ENCODE peak calls at places on chromosomes 11 and 22, in four cellular contexts. J, C, Q and D are unnamed samples.

GRCh38 chr11:76339217-76339616 is 41.7 kb downstream of the THAP12 start:
- DNase-seq in J (no peak), C (no peak), Q (no peak), D (no peak)

GRCh38 chr11:34926831-34927132 is 10.4 kb downstream of the PDHX start:
- DNase-seq in J (no peak), C (peak; percentile 76), Q (no peak), D (no peak)

GRCh38 chr11:132257861-132258260 is 887.4 kb downstream of the NTM start:
- DNase-seq in J (no peak), C (no peak), Q (no peak), D (no peak)

GRCh38 chr22:30841264-30841663 is 127.3 kb downstream of the MORC2 start:
- DNase-seq in J (no peak), C (peak; percentile 46), Q (no peak), D (no peak)

GRCh38 chr11:103110406-103110805 is 1.2 kb downstream of the DYNC2H1 start:
- DNase-seq in J (peak; percentile 12), C (peak; percentile 56), Q (no peak), D (no peak)

GRCh38 chr11:72814831-72815618 is 814 bp downstream of the ATG16L2 start:
- DNase-seq in J (peak; percentile 86), C (peak; percentile 54), Q (no peak), D (peak; percentile 71)

GRCh38 chr11:14308114-14308896 is 50.7 kb downstream of the RRAS2 start:
- DNase-seq in J (peak; percentile 66), C (peak; percentile 58), Q (no peak), D (peak; percentile 48)

GRCh38 chr22:46961591-46962290 is 199.3 kb downstream of the TBC1D22A start:
- DNase-seq in J (no peak), C (no peak), Q (no peak), D (no peak)

GRCh38 chr22:38203090-38203810 is 1.5 kb downstream of the MAFF start:
- DNase-seq in J (peak; percentile 47), C (peak; percentile 53), Q (no peak), D (peak; percentile 22)

GRCh38 chr11:55503449-55503848 is 50.8 kb upstream of the OR4C15 start:
- DNase-seq in J (no peak), C (no peak), Q (no peak), D (peak; percentile 6)

GRCh38 chr11:60348116-60348515 is 21.1 kb downstream of the MS4A6E start:
- DNase-seq in J (no peak), C (no peak), Q (no peak), D (no peak)

GRCh38 chr11:64650923-64651523 is 60.0 kb downstream of the SLC22A12 start:
- DNase-seq in J (peak; percentile 50), C (peak; percentile 19), Q (no peak), D (peak; percentile 60)

GRCh38 chr11:44979536-44980399 is 29.1 kb upstream of the TP53I11 start:
- DNase-seq in J (peak; percentile 92), C (no peak), Q (no peak), D (no peak)

GRCh38 chr11:130814440-130815073 is 101.7 kb downstream of the SNX19 start:
- DNase-seq in J (no peak), C (no peak), Q (no peak), D (no peak)

GRCh38 chr22:24601217-24602104 is 1.5 kb upstream of the GGT1 start:
- DNase-seq in J (peak; percentile 58), C (no peak), Q (no peak), D (no peak)

GRCh38 chr11:26467506-26467905 is 104.6 kb downstream of the MUC15 start:
- DNase-seq in J (no peak), C (no peak), Q (no peak), D (no peak)

GRCh38 chr11:126926376-126926791 is 74.2 kb downstream of the KIRREL3 start:
- DNase-seq in J (no peak), C (peak; percentile 70), Q (no peak), D (no peak)

GRCh38 chr11:79427126-79427525 is 13.7 kb downstream of the TENM4 start:
- DNase-seq in J (no peak), C (no peak), Q (no peak), D (no peak)

GRCh38 chr11:28833670-28834069 is 725.5 kb downstream of the METTL15 start:
- DNase-seq in J (peak; percentile 94), C (peak; percentile 99), Q (no peak), D (no peak)

GRCh38 chr22:38414009-38414395 is 41.0 kb downstream of the KCNJ4 start:
- DNase-seq in J (no peak), C (no peak), Q (no peak), D (no peak)

GRCh38 chr11:17171342-17171741 is 36.4 kb downstream of the PIK3C2A start:
- DNase-seq in J (no peak), C (peak; percentile 60), Q (no peak), D (no peak)

GRCh38 chr22:30947821-30948454 is 20.6 kb downstream of the MORC2 start:
- DNase-seq in J (peak; percentile 46), C (peak; percentile 70), Q (no peak), D (peak; percentile 15)

GRCh38 chr11:20208622-20209090 is 48.4 kb upstream of the DBX1 start:
- DNase-seq in J (no peak), C (no peak), Q (no peak), D (no peak)

GRCh38 chr11:112705148-112705547 is 256.1 kb upstream of the NCAM1 start:
- DNase-seq in J (no peak), C (no peak), Q (no peak), D (no peak)

DNA sequence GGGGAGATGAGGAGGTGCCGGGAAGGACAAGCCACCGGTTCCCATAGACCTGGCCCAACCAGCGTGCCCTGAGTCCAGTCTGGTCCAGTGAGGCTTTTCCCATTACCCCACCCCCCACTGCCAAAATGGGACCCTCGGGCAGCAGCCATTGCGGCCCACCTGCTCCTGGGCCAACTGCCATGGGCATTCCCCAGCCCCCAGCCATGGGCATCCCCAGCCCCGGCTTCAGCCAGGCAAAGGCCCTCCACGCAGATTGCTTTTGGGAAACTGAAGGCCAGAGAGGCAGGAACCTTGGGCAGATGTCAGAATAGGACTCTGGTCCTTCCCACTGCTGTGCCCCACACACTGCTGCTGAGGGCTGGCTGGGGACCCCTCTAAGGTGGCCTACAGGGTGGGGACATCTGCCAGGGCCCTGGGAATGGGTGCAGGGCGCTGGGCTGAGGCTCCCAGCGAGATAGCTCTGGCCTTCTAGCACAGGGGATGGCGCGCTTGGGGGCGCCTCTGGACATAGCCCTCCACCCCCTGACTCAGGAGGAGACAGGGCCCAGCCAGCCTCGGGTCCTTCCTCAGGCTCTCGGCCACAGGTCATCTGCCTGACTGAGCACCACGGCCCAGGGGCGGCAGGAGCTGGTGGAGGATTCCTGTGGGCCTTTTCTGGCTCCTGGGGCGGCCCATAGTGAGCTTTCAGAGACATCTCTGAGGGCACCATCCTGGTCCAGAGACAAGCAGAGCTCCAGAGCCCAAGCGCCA is 4.9 kb downstream of the PIM3 start:
- DNase-seq in J (no peak), C (no peak), Q (no peak), D (no peak)
- TF ChIP-seq ELK1 in J (no peak), C (no peak), Q (no peak), D (no peak)

GRCh38 chr11:128964463-128964930 is 21.8 kb upstream of the TP53AIP1 start:
- DNase-seq in J (no peak), C (no peak), Q (no peak), D (no peak)
- TF ChIP-seq RCOR1 in J (no peak), C (no peak), Q (no peak), D (no peak)

DNA sequence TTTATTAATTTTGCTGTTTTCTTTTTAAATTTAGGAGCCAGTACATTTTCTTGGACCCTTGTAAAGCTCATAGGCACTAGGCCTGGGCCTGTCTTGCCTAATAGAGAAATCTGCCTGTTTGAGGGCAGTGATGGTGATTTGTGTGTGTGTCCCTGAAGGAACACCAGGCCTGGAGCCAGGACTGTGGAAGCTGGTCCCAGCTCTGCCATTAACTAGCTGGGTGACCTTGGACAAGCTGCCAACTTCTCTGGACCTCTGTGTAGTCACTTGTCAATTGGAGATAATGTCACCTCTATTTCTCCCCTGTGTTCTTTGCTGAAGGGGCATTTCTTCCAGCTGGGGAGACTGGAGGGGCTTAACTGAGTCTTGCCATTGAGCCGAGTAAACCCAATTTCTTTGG is 16.0 kb upstream of the FTH1 start:
- DNase-seq in J (no peak), C (no peak), Q (no peak), D (no peak)
- TF ChIP-seq ELK1 in J (no peak), C (no peak), Q (no peak), D (no peak)

DNA sequence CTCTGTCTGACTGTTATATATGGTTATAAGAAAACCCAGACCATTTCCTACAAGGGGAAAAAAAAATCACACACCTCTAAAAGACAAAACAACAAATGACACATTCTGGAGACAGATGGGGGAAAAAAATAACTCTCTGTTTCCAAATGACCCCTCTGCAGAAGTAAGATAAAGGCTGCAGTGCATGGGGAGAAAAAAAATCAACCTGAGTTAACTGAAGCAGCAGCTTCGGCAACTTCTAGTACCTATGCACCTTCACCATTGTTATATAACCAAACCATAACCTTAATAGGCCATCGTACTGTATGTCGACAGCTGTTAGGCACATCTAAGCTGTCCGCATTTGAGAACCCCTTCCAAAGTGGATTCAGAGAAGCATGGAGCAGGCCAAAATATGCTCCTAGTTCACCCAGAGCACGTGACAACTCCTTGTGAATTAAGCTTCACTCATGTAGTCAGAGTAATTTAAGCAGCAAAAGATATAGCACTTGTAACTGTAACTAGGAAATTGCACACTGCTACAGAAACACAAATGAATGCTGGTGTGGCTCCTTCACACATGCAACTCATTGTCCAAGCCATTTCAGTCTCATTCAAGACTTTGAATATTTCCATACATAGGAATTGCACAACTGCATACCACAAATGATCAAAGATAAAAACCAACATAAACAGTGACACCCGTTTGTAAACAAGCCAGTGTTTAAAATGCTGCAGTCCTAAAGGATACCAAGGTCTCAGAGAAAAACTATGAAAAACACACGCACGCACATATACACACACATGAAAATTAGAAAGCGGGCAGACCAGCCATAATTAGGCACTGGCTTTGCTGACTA is 2.7 kb downstream of the SIK3 start:
- DNase-seq in J (no peak), C (peak; percentile 52), Q (no peak), D (no peak)
- TF ChIP-seq RCOR1 in J (no peak), C (no peak), Q (no peak), D (no peak)

GRCh38 chr11:8219257-8220021 is 44.2 kb downstream of the LMO1 start:
- DNase-seq in J (peak; percentile 70), C (peak; percentile 55), Q (no peak), D (peak; percentile 76)
- TF ChIP-seq ELK1 in J (no peak), C (no peak), Q (no peak), D (no peak)

GRCh38 chr22:26766510-26767350 is 109.3 kb downstream of the MIAT start:
- DNase-seq in J (no peak), C (no peak), Q (no peak), D (no peak)

GRCh38 chr22:26762503-26763170 is 105.2 kb downstream of the MIAT start:
- DNase-seq in J (peak; percentile 53), C (no peak), Q (no peak), D (no peak)

GRCh38 chr22:26767351-26767970 is 110.1 kb downstream of the MIAT start:
- DNase-seq in J (no peak), C (no peak), Q (no peak), D (no peak)

GRCh38 chr22:26768986-26769385 is 111.6 kb downstream of the MIAT start:
- DNase-seq in J (no peak), C (no peak), Q (no peak), D (no peak)

GRCh38 chr22:26763633-26764295 is 106.4 kb downstream of the MIAT start:
- DNase-seq in J (peak; percentile 97), C (peak; percentile 45), Q (no peak), D (no peak)
- TF ChIP-seq RCOR1 in J (no peak), C (no peak), Q (no peak), D (no peak)